ENCODE peak calls at places on chromosomes 2 and 18, in eight cellular contexts. O is upper lobe of right lung, Q is stomach, W is AG04450, U is mucosa of descending colon, T is upper lobe of left lung, C is dorsolateral prefrontal cortex, P is epithelial cell of esophagus. J is an unnamed sample.

GRCh38 chr2:37663390-37663789 is 8.1 kb downstream of the CDC42EP3 start:
- DNase-seq in T (no peak), W (no peak), C (no peak), P (no peak), U (no peak), Q (no peak), O (no peak), J (no peak)

GRCh38 chr2:68757081-68757480 is 22.5 kb downstream of the ARHGAP25 start:
- DNase-seq in T (no peak), Q (no peak), P (no peak), W (no peak), U (no peak), O (no peak), C (no peak), J (no peak)

GRCh38 chr2:46690825-46691224 is 211.5 kb downstream of the TMEM247 start:
- DNase-seq in T (no peak), Q (no peak), W (peak; percentile 61), O (no peak), P (no peak), U (no peak), C (no peak), J (no peak)

GRCh38 chr2:142502402-142502801 is 371.6 kb upstream of the LRP1B start:
- DNase-seq in C (no peak), P (no peak), Q (no peak), O (no peak), U (no peak), T (no peak), W (no peak), J (no peak)

GRCh38 chr2:68871159-68871764 is at the start of gene BMP10:
- DNase-seq in T (no peak), P (no peak), Q (no peak), U (no peak), W (no peak), O (no peak), C (no peak), J (no peak)

GRCh38 chr2:200944467-200945394 is 18.7 kb downstream of the ORC2 start:
- DNase-seq in W (peak; percentile 66), C (no peak), P (peak; percentile 91), T (peak; percentile 24), Q (peak; percentile 62), O (no peak), U (no peak), J (no peak)

GRCh38 chr2:100321181-100321880 is 970 bp downstream of the LONRF2 start:
- DNase-seq in U (no peak), Q (peak; percentile 55), C (no peak), P (peak; percentile 33), T (peak; percentile 65), O (peak; percentile 85), W (no peak), J (peak; percentile 72)

GRCh38 chr2:9380702-9381628 is 42.4 kb downstream of the ITGB1BP1 start:
- DNase-seq in W (peak; percentile 81), P (peak; percentile 90), U (no peak), Q (peak; percentile 67), T (no peak), C (no peak), O (peak; percentile 44), J (no peak)

GRCh38 chr2:220670461-220670979 is 901.6 kb downstream of the EPHA4 start:
- DNase-seq in W (no peak), C (no peak), Q (no peak), U (no peak), O (no peak), P (no peak), T (no peak), J (no peak)

GRCh38 chr2:75998451-75998850 is 287.7 kb upstream of the GCFC2 start:
- DNase-seq in Q (no peak), P (no peak), O (no peak), C (no peak), T (no peak), W (no peak), U (no peak), J (no peak)

GRCh38 chr2:1736045-1736444 is 8.3 kb downstream of the PXDN start:
- DNase-seq in T (no peak), W (no peak), U (no peak), Q (no peak), P (no peak), C (no peak), O (no peak), J (no peak)

GRCh38 chr2:127700527-127701192 is 637 bp upstream of the SFT2D3 start:
- DNase-seq in C (no peak), W (no peak), P (peak; percentile 55), O (peak; percentile 92), T (peak; percentile 84), U (peak; percentile 93), Q (peak; percentile 64), J (peak; percentile 93)

GRCh38 chr18:23263551-23264235 is 128.4 kb downstream of the CABLES1 start:
- DNase-seq in C (no peak), W (no peak), Q (peak; percentile 37), O (no peak), P (no peak), T (no peak), U (no peak), J (no peak)

GRCh38 chr2:149409506-149409905 is 79.1 kb downstream of the LYPD6 start:
- DNase-seq in O (no peak), Q (no peak), P (no peak), U (no peak), C (no peak), W (no peak), T (no peak), J (no peak)

GRCh38 chr2:23762141-23762540 is 164.8 kb downstream of the ATAD2B start:
- DNase-seq in P (no peak), C (no peak), Q (no peak), T (no peak), W (no peak), O (no peak), U (no peak), J (no peak)

GRCh38 chr2:23756593-23757292 is 170.2 kb downstream of the ATAD2B start:
- DNase-seq in T (no peak), O (no peak), Q (no peak), U (no peak), P (peak; percentile 79), W (no peak), C (no peak), J (no peak)

GRCh38 chr2:23757686-23758433 is 169.1 kb downstream of the ATAD2B start:
- DNase-seq in P (peak; percentile 89), O (no peak), U (no peak), Q (no peak), W (peak; percentile 47), C (no peak), T (no peak), J (no peak)

GRCh38 chr2:23761638-23762037 is 165.3 kb downstream of the ATAD2B start:
- DNase-seq in W (no peak), Q (no peak), O (no peak), U (no peak), T (no peak), P (no peak), C (no peak), J (no peak)

DNA sequence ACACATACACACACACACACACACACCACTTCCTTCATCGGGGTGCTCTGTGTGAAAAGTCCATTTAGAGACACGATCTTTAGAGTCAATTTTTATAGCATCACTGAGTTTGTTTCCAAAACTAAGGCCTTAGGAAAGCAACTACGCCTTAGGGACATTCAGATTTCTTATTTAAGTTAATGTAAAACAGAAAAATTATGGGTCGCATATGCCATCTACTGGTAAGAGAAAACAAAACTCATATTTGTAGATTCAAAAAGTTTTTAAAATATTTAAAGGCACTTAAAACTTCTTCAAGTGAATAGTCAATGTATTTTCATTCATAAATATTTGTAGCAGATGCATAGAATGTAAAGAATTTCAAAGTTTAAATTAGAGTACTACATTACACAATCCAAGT is 166.2 kb downstream of the ATAD2B start:
- DNase-seq in U (no peak), O (no peak), P (peak; percentile 60), Q (no peak), C (no peak), T (no peak), W (peak; percentile 43), J (no peak)
- TF ChIP-seq CTCF in U (no peak), O (peak; percentile 36), P (no peak), Q (no peak), C (peak; percentile 28), T (no peak), W (peak; percentile 47), J (peak; percentile 20)

GRCh38 chr2:112580084-112580483 is 4.3 kb upstream of the CHCHD5 start:
- DNase-seq in C (no peak), O (no peak), Q (no peak), U (no peak), W (no peak), P (no peak), T (no peak), J (no peak)

GRCh38 chr2:112572005-112572404 is 12.4 kb upstream of the CHCHD5 start:
- DNase-seq in C (no peak), Q (no peak), P (no peak), T (no peak), O (no peak), U (no peak), W (no peak), J (no peak)

GRCh38 chr2:112579280-112579679 is 5.1 kb upstream of the CHCHD5 start:
- DNase-seq in P (peak; percentile 87), Q (no peak), W (peak; percentile 72), C (no peak), T (no peak), O (no peak), U (no peak), J (no peak)

GRCh38 chr2:112582314-112582746 is 2.1 kb upstream of the CHCHD5 start:
- DNase-seq in P (peak; percentile 59), Q (no peak), T (peak; percentile 32), U (no peak), C (no peak), W (peak; percentile 21), O (no peak), J (no peak)

GRCh38 chr2:112577756-112578155 is 6.7 kb upstream of the CHCHD5 start:
- DNase-seq in Q (no peak), T (no peak), W (no peak), O (no peak), P (no peak), U (no peak), C (no peak), J (no peak)
- TF ChIP-seq CTCF in Q (no peak), T (no peak), W (peak; percentile 39), O (no peak), P (no peak), U (no peak), C (no peak), J (no peak)

GRCh38 chr18:71001597-71001996 is 712.8 kb downstream of the SOCS6 start:
- DNase-seq in W (no peak), C (no peak), U (no peak), P (no peak), O (no peak), Q (no peak), T (no peak), J (no peak)

DNA sequence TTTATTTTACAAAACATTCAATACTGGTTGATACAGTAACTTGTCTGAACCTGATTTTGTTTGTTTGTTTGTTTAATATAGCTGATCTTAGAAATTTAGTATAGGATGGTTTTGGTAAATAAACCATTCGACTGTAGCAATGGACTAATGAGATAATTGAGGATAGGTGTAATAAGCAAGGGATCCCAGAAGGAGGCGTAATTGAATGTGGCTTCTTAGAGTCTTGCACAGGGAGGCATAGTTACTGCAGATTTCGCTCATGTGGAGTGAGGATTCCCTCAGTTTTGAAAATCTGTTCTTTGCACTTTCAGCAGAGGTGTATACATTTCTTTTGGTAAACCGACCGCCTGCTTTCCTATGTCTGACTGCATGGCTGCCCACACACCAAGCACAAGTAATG is 709.6 kb downstream of the SOCS6 start:
- DNase-seq in P (no peak), U (no peak), T (no peak), W (no peak), Q (no peak), C (no peak), O (no peak), J (no peak)
- TF ChIP-seq CTCF in P (no peak), U (no peak), T (no peak), W (peak; percentile 13), Q (no peak), C (no peak), O (no peak), J (no peak)

GRCh38 chr2:29013046-29013780 is 32.1 kb downstream of the TOGARAM2 start:
- DNase-seq in C (no peak), W (no peak), O (no peak), Q (no peak), P (peak; percentile 21), U (no peak), T (no peak), J (no peak)
- TF ChIP-seq CTCF in C (no peak), W (no peak), O (no peak), Q (no peak), P (peak; percentile 30), U (no peak), T (no peak), J (no peak)